ENCODE peak calls at places on chromosomes 6 and 20, in four cellular contexts. One of them, this sample, is unnamed.
A peak's percentile ranks its signal among the peaks of the same experiment; 100 is the strongest.

GRCh38 chr6:44253307-44254101 is 3.8 kb downstream of the SLC35B2 start:
- DNase-seq in H1: peak; percentile 82
- DNase-seq in IMR-90: no peak
- DNase-seq in trophoblast cell: peak; percentile 63
- DNase-seq in this sample: peak; percentile 62

GRCh38 chr6:34574647-34575293 is 18.6 kb upstream of the SPDEF start:
- DNase-seq in trophoblast cell: no peak
- DNase-seq in IMR-90: no peak
- DNase-seq in H1: no peak
- DNase-seq in this sample: no peak

GRCh38 chr6:72650081-72650745 is 28.3 kb downstream of the KCNQ5 start:
- DNase-seq in H1: no peak
- DNase-seq in trophoblast cell: peak; percentile 79
- DNase-seq in IMR-90: peak; percentile 19
- DNase-seq in this sample: no peak

GRCh38 chr20:38812182-38812581 is 6.7 kb downstream of the PPP1R16B start:
- DNase-seq in trophoblast cell: no peak
- DNase-seq in H1: no peak
- DNase-seq in IMR-90: no peak
- DNase-seq in this sample: no peak

GRCh38 chr6:16637635-16638034 is 123.6 kb downstream of the ATXN1 start:
- DNase-seq in IMR-90: no peak
- DNase-seq in trophoblast cell: no peak
- DNase-seq in H1: no peak
- DNase-seq in this sample: no peak

GRCh38 chr20:33803921-33804337 is 7.2 kb upstream of the CHMP4B start:
- DNase-seq in IMR-90: peak; percentile 83
- DNase-seq in trophoblast cell: peak; percentile 20
- DNase-seq in H1: no peak
- DNase-seq in this sample: peak; percentile 86

GRCh38 chr6:158808918-158809678 is 10.1 kb downstream of the EZR start:
- DNase-seq in trophoblast cell: no peak
- DNase-seq in H1: no peak
- DNase-seq in IMR-90: no peak
- DNase-seq in this sample: no peak

GRCh38 chr20:51710503-51710902 is 57.7 kb downstream of the ATP9A start:
- DNase-seq in trophoblast cell: no peak
- DNase-seq in IMR-90: no peak
- DNase-seq in H1: no peak
- DNase-seq in this sample: no peak

GRCh38 chr6:150881911-150882481 is 16.5 kb downstream of the MTHFD1L start:
- DNase-seq in trophoblast cell: peak; percentile 85
- DNase-seq in H1: no peak
- DNase-seq in IMR-90: peak; percentile 100
- DNase-seq in this sample: peak; percentile 93

GRCh38 chr6:158958504-158959386 is 41.3 kb downstream of the RSPH3 start:
- DNase-seq in IMR-90: no peak
- DNase-seq in trophoblast cell: peak; percentile 56
- DNase-seq in H1: no peak
- DNase-seq in this sample: no peak

GRCh38 chr20:37331060-37331857 is 14.7 kb upstream of the SRC start:
- DNase-seq in trophoblast cell: no peak
- DNase-seq in IMR-90: no peak
- DNase-seq in H1: no peak
- DNase-seq in this sample: no peak

GRCh38 chr20:37334450-37334849 is 11.5 kb upstream of the SRC start:
- DNase-seq in H1: no peak
- DNase-seq in trophoblast cell: no peak
- DNase-seq in IMR-90: no peak
- DNase-seq in this sample: no peak

GRCh38 chr20:37335642-37336368 is 10.1 kb upstream of the SRC start:
- DNase-seq in trophoblast cell: peak; percentile 55
- DNase-seq in IMR-90: peak; percentile 34
- DNase-seq in H1: no peak
- DNase-seq in this sample: no peak

GRCh38 chr20:37333848-37334318 is 12.1 kb upstream of the SRC start:
- DNase-seq in H1: no peak
- DNase-seq in IMR-90: no peak
- DNase-seq in trophoblast cell: no peak
- DNase-seq in this sample: no peak

DNA sequence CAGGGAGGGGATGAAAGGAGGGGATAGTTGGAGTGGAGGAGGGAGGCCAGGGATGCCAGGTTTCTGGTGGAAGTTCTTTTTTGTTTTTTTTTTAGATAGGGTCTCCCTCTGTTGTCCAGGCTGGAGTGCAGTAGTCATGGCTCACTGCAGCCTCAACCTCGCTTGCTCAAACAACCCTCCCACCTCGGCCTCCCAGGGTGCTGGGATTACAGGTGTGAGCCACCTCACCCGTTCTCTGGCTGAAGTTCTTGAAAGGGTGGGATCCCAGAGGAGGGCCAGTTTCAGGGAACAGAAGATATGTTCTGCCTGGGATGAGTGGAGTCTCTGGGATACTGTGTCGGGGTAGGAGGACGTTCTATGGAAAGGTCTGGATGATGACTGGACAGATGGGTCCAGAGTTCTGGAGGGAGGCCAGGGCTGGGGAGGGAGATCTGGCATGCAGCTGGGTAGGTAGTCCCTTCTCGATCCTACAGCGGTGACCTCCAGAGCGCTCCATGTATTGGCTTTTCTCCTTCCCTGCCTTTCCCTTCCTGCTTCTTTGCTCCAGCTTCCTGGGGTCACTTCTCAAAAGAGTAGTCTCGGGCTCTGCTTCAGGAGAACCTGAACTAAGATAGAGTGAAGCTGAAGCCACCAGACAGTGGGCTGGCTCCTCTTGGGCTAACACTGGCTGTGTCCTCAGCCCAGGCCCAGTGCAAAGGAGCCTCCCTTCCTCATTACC is 12.7 kb upstream of the SRC start:
- DNase-seq in trophoblast cell: no peak
- DNase-seq in H1: no peak
- DNase-seq in IMR-90: no peak
- DNase-seq in this sample: no peak
- H2AK5ac ChIP-seq in trophoblast cell: peak overlapping the region; percentile 9
- H2AK5ac ChIP-seq in H1: no peak overlapping the region
- H2AK5ac ChIP-seq in IMR-90: peak overlapping the region; percentile 45
- H2AK5ac ChIP-seq in this sample: no peak overlapping the region

DNA sequence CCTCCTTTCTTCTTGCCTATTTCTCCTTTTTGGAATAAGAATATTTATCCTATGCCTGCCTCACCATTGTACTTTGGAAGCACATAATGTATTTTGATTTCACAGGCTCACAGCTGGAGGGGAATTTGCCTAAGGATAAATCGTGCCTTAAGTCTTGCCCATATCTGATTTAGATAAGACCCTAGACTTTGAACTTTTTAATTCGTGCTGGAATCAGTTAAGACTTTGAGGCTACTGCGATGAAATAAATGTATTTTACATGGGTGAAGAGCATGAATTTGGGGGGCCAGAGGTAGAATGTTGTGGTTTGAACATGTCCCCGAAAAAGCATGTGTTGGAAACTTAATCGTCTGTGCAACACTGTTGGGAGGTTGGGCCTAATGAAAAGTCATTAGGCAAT is 648.8 kb downstream of the EPHA7 start:
- DNase-seq in H1: no peak
- DNase-seq in trophoblast cell: no peak
- DNase-seq in IMR-90: no peak
- DNase-seq in this sample: no peak
- H2AK5ac ChIP-seq in H1: no peak overlapping the region
- H2AK5ac ChIP-seq in trophoblast cell: no peak overlapping the region
- H2AK5ac ChIP-seq in IMR-90: no peak overlapping the region
- H2AK5ac ChIP-seq in this sample: no peak overlapping the region

DNA sequence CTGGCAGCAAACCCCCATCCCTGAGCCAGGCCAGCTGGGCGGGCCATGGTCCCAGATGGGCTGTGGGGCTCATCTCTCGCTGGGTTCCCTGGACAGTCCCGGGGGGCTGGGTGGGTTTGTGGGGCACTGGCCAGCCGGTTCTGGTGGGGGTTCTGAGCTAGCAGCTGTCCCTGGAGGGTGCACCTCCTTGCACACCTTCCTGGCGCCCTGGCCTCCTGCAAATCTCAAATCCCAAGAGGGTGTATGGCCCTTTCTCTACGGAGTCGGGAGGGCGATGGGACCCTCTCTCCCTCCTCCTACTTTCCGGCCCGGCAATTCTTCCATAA is 1.2 kb upstream of the LAMA5 start:
- DNase-seq in trophoblast cell: no peak
- DNase-seq in IMR-90: no peak
- DNase-seq in H1: no peak
- DNase-seq in this sample: no peak
- H2AK5ac ChIP-seq in trophoblast cell: peak overlapping the region; percentile 77
- H2AK5ac ChIP-seq in IMR-90: peak overlapping the region; percentile 52
- H2AK5ac ChIP-seq in H1: no peak overlapping the region
- H2AK5ac ChIP-seq in this sample: peak overlapping the region; percentile 86

GRCh38 chr6:163691049-163691448 is 276.5 kb downstream of the QKI start:
- DNase-seq in H1: no peak
- DNase-seq in IMR-90: no peak
- DNase-seq in trophoblast cell: no peak
- DNase-seq in this sample: no peak

DNA sequence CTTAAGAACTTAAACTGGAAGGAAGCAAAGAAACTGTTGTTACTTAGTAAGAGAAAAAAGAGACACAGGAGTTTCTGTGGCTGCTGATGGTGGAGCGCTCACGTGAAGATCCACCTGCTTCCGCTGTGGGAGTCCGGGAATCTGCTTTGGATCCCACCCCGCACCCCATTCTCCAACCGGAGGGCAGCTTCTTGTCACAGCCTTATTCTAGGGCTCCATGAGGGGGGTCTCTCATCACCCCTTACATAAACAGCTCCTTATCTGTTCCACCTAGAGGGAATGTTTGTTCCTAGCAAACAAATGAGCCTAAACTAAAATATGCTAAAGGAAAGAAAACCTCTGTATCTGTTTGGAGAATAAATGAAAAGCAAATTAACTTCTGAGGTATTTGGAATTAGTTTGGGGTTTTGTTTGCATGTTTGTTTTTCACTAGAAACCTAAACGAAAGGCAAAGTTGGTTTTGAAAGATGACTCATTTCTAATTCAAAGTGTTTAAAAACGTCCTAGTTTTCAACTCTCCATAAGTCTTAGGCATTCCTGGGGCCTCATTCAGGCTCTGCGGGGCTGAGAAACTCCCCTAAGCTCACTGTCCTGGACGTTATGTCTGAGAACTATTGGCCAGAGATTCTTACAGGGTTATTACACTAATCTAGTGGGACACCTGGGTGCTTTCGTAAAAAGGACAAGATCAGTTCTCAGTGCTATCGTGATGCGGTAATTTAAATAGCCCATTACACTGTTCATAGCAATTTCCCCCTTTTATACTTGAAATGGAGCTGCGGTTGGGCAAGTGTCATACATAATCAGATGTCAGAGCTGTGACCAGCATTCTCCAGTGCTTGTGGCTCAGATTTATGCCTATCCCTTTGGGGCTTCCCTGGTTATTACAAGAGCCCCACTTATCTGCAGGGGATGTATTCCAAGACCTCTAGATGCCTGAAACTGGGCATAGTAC is 280.7 kb downstream of the QKI start:
- DNase-seq in IMR-90: no peak
- DNase-seq in trophoblast cell: no peak
- DNase-seq in H1: no peak
- DNase-seq in this sample: peak; percentile 22
- H2AK5ac ChIP-seq in IMR-90: no peak overlapping the region
- H2AK5ac ChIP-seq in trophoblast cell: no peak overlapping the region
- H2AK5ac ChIP-seq in H1: no peak overlapping the region
- H2AK5ac ChIP-seq in this sample: no peak overlapping the region

DNA sequence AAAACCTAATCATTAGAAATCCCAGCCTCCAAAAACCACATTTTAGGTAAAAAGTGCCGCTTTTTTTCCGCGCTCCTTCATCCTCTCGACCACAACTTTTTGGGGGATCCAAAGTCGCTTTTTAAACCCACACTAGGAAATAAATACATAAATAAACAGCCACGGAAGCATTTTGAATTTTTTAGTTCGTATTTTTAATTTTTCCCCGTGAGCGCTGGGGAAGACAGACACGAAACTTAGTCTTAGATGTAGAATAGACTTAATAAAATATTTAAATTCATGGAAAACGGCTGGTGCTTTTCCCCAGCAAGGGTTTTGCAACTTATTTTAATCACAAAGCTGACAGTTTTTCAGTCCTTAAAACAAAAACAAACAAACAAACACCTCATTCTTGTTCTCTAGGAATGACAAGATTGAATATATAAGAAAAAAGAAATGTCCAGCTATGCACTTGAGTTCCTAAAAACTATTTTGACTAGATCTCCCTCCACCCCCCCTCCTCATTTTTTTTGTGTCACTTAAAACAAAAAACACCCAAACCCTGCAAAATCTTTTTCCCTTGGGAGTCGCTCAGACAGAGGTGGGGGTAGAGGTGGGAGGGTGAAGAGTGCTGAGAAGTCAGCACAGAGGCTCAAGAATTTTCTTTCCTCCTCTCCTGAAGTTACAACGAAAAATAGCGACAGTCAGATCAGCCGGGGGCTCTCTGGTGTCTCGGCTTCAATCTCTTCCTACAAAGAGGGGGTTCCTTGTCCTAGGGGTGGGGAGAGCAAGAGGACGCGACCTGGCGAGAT is 43.4 kb upstream of the SUPT3H start:
- DNase-seq in trophoblast cell: no peak
- DNase-seq in H1: no peak
- DNase-seq in IMR-90: no peak
- DNase-seq in this sample: no peak
- H2AK5ac ChIP-seq in trophoblast cell: no peak overlapping the region
- H2AK5ac ChIP-seq in H1: no peak overlapping the region
- H2AK5ac ChIP-seq in IMR-90: no peak overlapping the region
- H2AK5ac ChIP-seq in this sample: no peak overlapping the region

GRCh38 chr6:148761532-148761951 is 14.7 kb downstream of the UST start:
- DNase-seq in IMR-90: peak; percentile 22
- DNase-seq in H1: no peak
- DNase-seq in trophoblast cell: no peak
- DNase-seq in this sample: no peak
- H2AK5ac ChIP-seq in IMR-90: no peak overlapping the region
- H2AK5ac ChIP-seq in H1: no peak overlapping the region
- H2AK5ac ChIP-seq in trophoblast cell: no peak overlapping the region
- H2AK5ac ChIP-seq in this sample: no peak overlapping the region

GRCh38 chr6:136646377-136646776 is 96.2 kb upstream of the MAP7 start:
- DNase-seq in trophoblast cell: no peak
- DNase-seq in IMR-90: peak; percentile 31
- DNase-seq in H1: no peak
- DNase-seq in this sample: peak; percentile 14

GRCh38 chr6:136644597-136644952 is 94.4 kb upstream of the MAP7 start:
- DNase-seq in H1: no peak
- DNase-seq in trophoblast cell: no peak
- DNase-seq in IMR-90: no peak
- DNase-seq in this sample: no peak

GRCh38 chr6:136651982-136652381 is 101.8 kb upstream of the MAP7 start:
- DNase-seq in IMR-90: no peak
- DNase-seq in trophoblast cell: no peak
- DNase-seq in H1: no peak
- DNase-seq in this sample: no peak

GRCh38 chr6:136643850-136644596 is 93.8 kb upstream of the MAP7 start:
- DNase-seq in IMR-90: peak; percentile 83
- DNase-seq in H1: peak; percentile 96
- DNase-seq in trophoblast cell: peak; percentile 97
- DNase-seq in this sample: peak; percentile 81

GRCh38 chr6:136647363-136647763 is 97.1 kb upstream of the MAP7 start:
- DNase-seq in trophoblast cell: peak; percentile 57
- DNase-seq in H1: no peak
- DNase-seq in IMR-90: peak; percentile 97
- DNase-seq in this sample: peak; percentile 90
- H2AK5ac ChIP-seq in trophoblast cell: no peak overlapping the region
- H2AK5ac ChIP-seq in H1: no peak overlapping the region
- H2AK5ac ChIP-seq in IMR-90: peak overlapping the region; percentile 66
- H2AK5ac ChIP-seq in this sample: no peak overlapping the region